ENCODE peak calls at places on chromosome 14, in four cellular contexts. M is breast epithelium, A is M059J, S is T-helper 2 cell. I is an unnamed sample.

GRCh38 chr14:68596211-68596610 is 196.7 kb downstream of the ZFP36L1 start:
- DNase-seq in M (no peak), A (no peak), S (no peak), I (peak)

GRCh38 chr14:46686652-46687051 is 35.1 kb upstream of the RPL10L start:
- DNase-seq in M (no peak), A (no peak), S (no peak), I (no peak)

GRCh38 chr14:30995674-30996073 is 29.8 kb upstream of the AP4S1 start:
- DNase-seq in M (no peak), A (no peak), S (no peak), I (no peak)

GRCh38 chr14:64364907-64365306 is 23.2 kb upstream of the MTHFD1 start:
- DNase-seq in M (no peak), A (peak), S (no peak), I (no peak)

GRCh38 chr14:74258705-74259035 is 19.4 kb downstream of the VSX2 start:
- DNase-seq in M (no peak), A (no peak), S (no peak), I (no peak)

GRCh38 chr14:101022121-101022520 is 118.6 kb upstream of the RTL1 start:
- DNase-seq in M (peak), A (no peak), S (no peak), I (no peak)

GRCh38 chr14:61355892-61356325 is 34.5 kb downstream of the PRKCH start:
- DNase-seq in M (peak), A (peak), S (no peak), I (peak)

GRCh38 chr14:105911006-105911847 is 384.8 kb downstream of the TMEM121 start:
- DNase-seq in M (no peak), A (no peak), S (no peak), I (no peak)

GRCh38 chr14:20195911-20196310 is 5.2 kb downstream of the OR11G2 start:
- DNase-seq in M (no peak), A (no peak), S (no peak), I (no peak)

GRCh38 chr14:90517431-90517841 is 120.6 kb downstream of the CALM1 start:
- DNase-seq in M (no peak), A (no peak), S (no peak), I (no peak)

GRCh38 chr14:78197088-78197487 is 26.9 kb downstream of the NRXN3 start:
- DNase-seq in M (no peak), A (no peak), S (no peak), I (no peak)

GRCh38 chr14:21825147-21825743 is 151.6 kb upstream of the OR4E1 start:
- DNase-seq in M (no peak), A (no peak), S (peak), I (no peak)

GRCh38 chr14:76765461-76765931 is 4.2 kb downstream of the VASH1 start:
- DNase-seq in M (peak), A (no peak), S (no peak), I (peak)

GRCh38 chr14:77144412-77145115 is 3.0 kb upstream of the ZDHHC22 start:
- DNase-seq in M (no peak), A (no peak), S (no peak), I (no peak)

GRCh38 chr14:58947816-58948440 is 240.5 kb upstream of the DAAM1 start:
- DNase-seq in M (no peak), A (peak), S (no peak), I (no peak)

GRCh38 chr14:28879571-28879970 is 113.0 kb downstream of the FOXG1 start:
- DNase-seq in M (no peak), A (no peak), S (no peak), I (no peak)

GRCh38 chr14:96748371-96748770 is 48.8 kb upstream of the VRK1 start:
- DNase-seq in M (no peak), A (no peak), S (no peak), I (no peak)